ENCODE peak calls at places on chromosomes 1 and 21, in nine cellular contexts. B is stimulated activated CD8-positive, alpha-beta memory T cell treated with anti-CD3 and anti-CD28 coated beads, Interleukin-12 subunit alpha, Interleukin-12 subunit beta, amount 100 ng/mL, for 1 hour; P is central memory CD8-positive, alpha-beta T cell; H is CD4-positive, alpha-beta T cell; R is endodermal cell; Q is Kasumi-1; F is kidney tubule cell; Y is progenitor cell of endocrine pancreas; D is brain microvascular endothelial cell. C is an unnamed sample.
A peak's percentile ranks its signal among the peaks of the same experiment; 100 is the strongest.

GRCh38 chr1:83928396-83928795 is 70.5 kb downstream of the TTLL7 start:
- DNase-seq in B (no peak), P (no peak), H (no peak), R (no peak), Q (no peak), F (no peak), Y (no peak), D (no peak), C (no peak)

GRCh38 chr1:212754193-212754592 is 37.4 kb downstream of the NSL1 start:
- DNase-seq in B (no peak), P (no peak), H (no peak), R (no peak), Q (peak; percentile 20), F (no peak), Y (no peak), D (no peak), C (no peak)

GRCh38 chr1:62437273-62437945 is 560 bp downstream of the USP1 start:
- DNase-seq in B (no peak), P (no peak), H (peak; percentile 54), R (no peak), Q (no peak), F (no peak), Y (no peak), D (no peak), C (no peak)

GRCh38 chr1:173122958-173123852 is 72.5 kb upstream of the TNFSF18 start:
- DNase-seq in B (no peak), P (no peak), H (no peak), R (peak; percentile 59), Q (peak; percentile 56), F (peak; percentile 82), Y (no peak), D (peak; percentile 79), C (peak; percentile 13)

GRCh38 chr21:22120616-22121266 is 1122.5 kb downstream of the NCAM2 start:
- DNase-seq in B (no peak), P (no peak), H (no peak), R (peak; percentile 66), Q (no peak), F (no peak), Y (no peak), D (no peak), C (no peak)

GRCh38 chr1:171152533-171152932 is 32.6 kb upstream of the FMO2 start:
- DNase-seq in B (no peak), P (no peak), H (no peak), R (no peak), Q (no peak), F (no peak), Y (no peak), D (no peak), C (no peak)

GRCh38 chr21:41643246-41643966 is 123.4 kb downstream of the RIPK4 start:
- DNase-seq in B (no peak), P (no peak), H (no peak), R (no peak), Q (no peak), F (no peak), Y (no peak), D (no peak), C (no peak)

GRCh38 chr1:207644852-207645631 is at the start of gene CR1L:
- DNase-seq in B (peak; percentile 42), P (peak; percentile 41), H (peak; percentile 67), R (peak; percentile 60), Q (no peak), F (peak; percentile 75), Y (no peak), D (peak; percentile 40), C (peak; percentile 43)

GRCh38 chr1:227938276-227938675 is 9.5 kb downstream of the WNT9A start:
- DNase-seq in B (no peak), P (no peak), H (no peak), R (peak; percentile 27), Q (no peak), F (no peak), Y (no peak), D (no peak), C (no peak)

GRCh38 chr1:204578867-204579664 is 62.9 kb downstream of the MDM4 start:
- DNase-seq in B (no peak), P (no peak), H (no peak), R (peak; percentile 70), Q (no peak), F (no peak), Y (no peak), D (no peak), C (no peak)

GRCh38 chr1:178055093-178055492 is 38.8 kb upstream of the RASAL2 start:
- DNase-seq in B (no peak), P (no peak), H (no peak), R (peak; percentile 89), Q (peak; percentile 51), F (peak; percentile 61), Y (no peak), D (no peak), C (no peak)